ENCODE peak calls at places on chromosomes 5 and 9, in six cellular contexts. F, J, A, D, X and M are unnamed samples.

GRCh38 chr5:151949909-151950308 is 25.3 kb upstream of the GLRA1 start:
- DNase-seq in J (no peak), A (no peak), F (no peak), D (no peak), X (no peak), M (no peak)

GRCh38 chr9:130265431-130266235 is at the start of gene HMCN2:
- DNase-seq in A (no peak), J (no peak), D (peak; percentile 81), X (no peak), F (no peak), M (peak; percentile 10)

GRCh38 chr5:10049825-10050455 is 199.7 kb downstream of the ATPSCKMT start:
- DNase-seq in F (no peak), D (no peak), J (no peak), A (no peak), X (no peak), M (no peak)

GRCh38 chr9:117662651-117663050 is 41.6 kb upstream of the TLR4 start:
- DNase-seq in X (no peak), J (no peak), A (no peak), D (no peak), F (no peak), M (no peak)

GRCh38 chr5:12177851-12178250 is 273.6 kb upstream of the CTNND2 start:
- DNase-seq in D (no peak), X (no peak), F (no peak), J (no peak), A (no peak), M (no peak)

GRCh38 chr9:89425921-89426388 is 72.0 kb downstream of the SEMA4D start:
- DNase-seq in J (no peak), A (no peak), X (no peak), F (no peak), D (no peak), M (no peak)

GRCh38 chr5:11531805-11532204 is 372.4 kb downstream of the CTNND2 start:
- DNase-seq in J (no peak), D (no peak), F (no peak), X (no peak), A (no peak), M (no peak)

GRCh38 chr9:105678163-105678562 is 15.9 kb downstream of the TAL2 start:
- DNase-seq in F (no peak), X (no peak), D (no peak), A (no peak), J (no peak), M (no peak)

GRCh38 chr9:111350556-111350955 is 20.5 kb upstream of the OR2K2 start:
- DNase-seq in J (no peak), D (no peak), X (no peak), F (no peak), A (no peak), M (no peak)

GRCh38 chr9:114507726-114508125 is 2.5 kb upstream of the WHRN start:
- DNase-seq in J (peak; percentile 64), A (peak; percentile 56), F (no peak), D (no peak), X (peak; percentile 9), M (peak; percentile 32)

GRCh38 chr9:38256461-38256860 is 136.0 kb upstream of the ALDH1B1 start:
- DNase-seq in F (no peak), X (no peak), J (no peak), D (no peak), A (no peak), M (no peak)

GRCh38 chr9:91012933-91013841 is 211.6 kb downstream of the SYK start:
- DNase-seq in J (no peak), A (no peak), F (no peak), D (no peak), X (no peak), M (no peak)

GRCh38 chr9:29208670-29209069 is 1635.4 kb upstream of the C9orf72 start:
- DNase-seq in J (no peak), X (no peak), A (no peak), D (no peak), F (no peak), M (no peak)

GRCh38 chr5:170223906-170224305 is 8.9 kb upstream of the C5orf58 start:
- DNase-seq in J (no peak), X (no peak), A (no peak), F (no peak), D (no peak), M (no peak)

GRCh38 chr9:129703667-129704355 is 38.4 kb downstream of the PRRX2 start:
- DNase-seq in D (peak; percentile 55), F (no peak), J (no peak), X (no peak), A (no peak), M (no peak)

GRCh38 chr5:34658023-34658422 is 1.9 kb downstream of the RAI14 start:
- DNase-seq in F (no peak), A (peak; percentile 22), J (no peak), D (no peak), X (no peak), M (no peak)

GRCh38 chr5:179124853-179125788 is 64.9 kb downstream of the ZNF354C start:
- DNase-seq in F (peak; percentile 18), J (no peak), X (no peak), D (no peak), A (no peak), M (no peak)

GRCh38 chr5:132459983-132460834 is 30.4 kb downstream of the IRF1 start:
- DNase-seq in F (peak; percentile 64), D (peak; percentile 86), X (no peak), J (peak; percentile 45), A (no peak), M (peak; percentile 20)

GRCh38 chr9:20728493-20729220 is 44.6 kb downstream of the FOCAD start:
- DNase-seq in J (no peak), D (no peak), A (no peak), F (no peak), X (no peak), M (no peak)

GRCh38 chr9:2158111-2158610 is 143.0 kb downstream of the SMARCA2 start:
- DNase-seq in F (peak; percentile 53), X (peak; percentile 20), J (peak; percentile 89), D (peak; percentile 86), A (peak; percentile 28), M (peak; percentile 45)

GRCh38 chr9:134396825-134397224 is 70.6 kb downstream of the RXRA start:
- DNase-seq in F (no peak), J (peak; percentile 34), D (no peak), X (no peak), A (no peak), M (no peak)

GRCh38 chr9:137772281-137772873 is 105.2 kb upstream of the CACNA1B start:
- DNase-seq in J (peak; percentile 41), X (no peak), A (no peak), D (no peak), F (no peak), M (no peak)

GRCh38 chr5:54492196-54492595 is 25.4 kb upstream of the SNX18 start:
- DNase-seq in D (no peak), A (no peak), F (no peak), J (no peak), X (no peak), M (no peak)

GRCh38 chr9:70532753-70533152 is 118.3 kb upstream of the KLF9 start:
- DNase-seq in J (no peak), D (no peak), A (no peak), F (no peak), X (no peak), M (no peak)

GRCh38 chr5:26148569-26149107 is 889.7 kb downstream of the CDH9 start:
- DNase-seq in A (no peak), J (no peak), D (no peak), F (no peak), X (no peak), M (no peak)

GRCh38 chr9:85040806-85041575 is 371.5 kb downstream of the NTRK2 start:
- DNase-seq in D (no peak), J (no peak), A (peak; percentile 34), X (no peak), F (no peak), M (no peak)

GRCh38 chr5:144812770-144813169 is 642.1 kb downstream of the KCTD16 start:
- DNase-seq in X (no peak), D (no peak), J (no peak), F (no peak), A (no peak), M (no peak)

GRCh38 chr5:150394103-150394502 is 18.6 kb downstream of the CD74 start:
- DNase-seq in A (peak; percentile 78), X (no peak), F (no peak), J (no peak), D (no peak), M (no peak)

GRCh38 chr5:119340597-119341218 is 15.1 kb upstream of the TNFAIP8 start:
- DNase-seq in X (no peak), F (no peak), J (peak; percentile 96), A (peak; percentile 40), D (no peak), M (no peak)

GRCh38 chr9:89666950-89667349 is 62.1 kb downstream of the GADD45G start:
- DNase-seq in F (no peak), D (no peak), X (no peak), A (no peak), J (no peak), M (no peak)

GRCh38 chr5:16618138-16618897 is 1.5 kb upstream of the RETREG1 start:
- DNase-seq in A (no peak), J (no peak), X (no peak), F (no peak), D (no peak), M (peak; percentile 95)

GRCh38 chr5:100797863-100798262 is 105.2 kb downstream of the ST8SIA4 start:
- DNase-seq in X (no peak), F (no peak), A (no peak), D (no peak), J (no peak), M (no peak)

GRCh38 chr5:132381614-132382013 is 12.1 kb downstream of the SLC22A5 start:
- DNase-seq in D (no peak), X (no peak), J (no peak), A (no peak), F (no peak), M (no peak)

GRCh38 chr5:82298668-82299067 is 20.5 kb upstream of the RPS23 start:
- DNase-seq in X (no peak), A (no peak), D (no peak), J (no peak), F (no peak), M (no peak)

GRCh38 chr9:96116275-96117051 is 185.5 kb downstream of the HSD17B3 start:
- DNase-seq in A (no peak), X (peak; percentile 34), J (no peak), D (no peak), F (peak; percentile 78), M (no peak)

GRCh38 chr9:35757527-35758275 is 3.6 kb upstream of the MSMP start:
- DNase-seq in F (no peak), J (no peak), A (peak; percentile 48), D (no peak), X (no peak), M (no peak)